ENCODE peak calls at places on chromosomes 12 and 14, in four cellular contexts. H is K562, X is GM12878, U is HepG2. O is an unnamed sample.
A peak's percentile ranks its signal among the peaks of the same experiment; 100 is the strongest.

GRCh38 chr12:53197011-53197640 is 9.9 kb downstream of the ITGB7 start:
- DNase-seq in X (no peak), H (no peak), U (no peak), O (no peak)

GRCh38 chr12:130859128-130859527 is 12.7 kb upstream of the RAN start:
- DNase-seq in H (peak; percentile 34), U (no peak), X (no peak), O (no peak)

GRCh38 chr12:109878247-109878625 is 2.1 kb downstream of the GLTP start:
- DNase-seq in U (no peak), X (no peak), H (no peak), O (no peak)

GRCh38 chr12:1922985-1923384 is 4.5 kb upstream of the CACNA2D4 start:
- DNase-seq in X (no peak), U (no peak), H (no peak), O (no peak)

GRCh38 chr12:75944097-75944904 is 87.3 kb downstream of the PHLDA1 start:
- DNase-seq in H (no peak), X (peak; percentile 54), U (peak; percentile 97), O (peak; percentile 51)

GRCh38 chr12:81005635-81006034 is 67.9 kb upstream of the LIN7A start:
- DNase-seq in X (no peak), U (no peak), H (no peak), O (no peak)

GRCh38 chr12:106149096-106149784 is 10.5 kb upstream of the NUAK1 start:
- DNase-seq in X (no peak), U (no peak), H (no peak), O (peak; percentile 45)

GRCh38 chr14:91873476-91874265 is 6.3 kb upstream of the TC2N start:
- DNase-seq in H (no peak), U (no peak), X (peak; percentile 87), O (no peak)

GRCh38 chr12:119178544-119179334 is at the start of gene HSPB8:
- DNase-seq in X (no peak), H (peak; percentile 31), U (peak; percentile 21), O (peak; percentile 76)

GRCh38 chr12:26744042-26744626 is 88.9 kb downstream of the ITPR2 start:
- DNase-seq in H (no peak), U (no peak), X (no peak), O (no peak)

GRCh38 chr12:49810159-49810459 is 18.1 kb downstream of the NCKAP5L start:
- DNase-seq in H (no peak), X (no peak), U (no peak), O (no peak)

GRCh38 chr14:77760381-77761204 is at the start of gene SNW1:
- DNase-seq in U (peak; percentile 91), X (no peak), H (peak; percentile 83), O (peak; percentile 94)

GRCh38 chr12:65615091-65615490 is 209.2 kb upstream of the HMGA2 start:
- DNase-seq in U (no peak), X (no peak), H (no peak), O (no peak)

GRCh38 chr12:113230315-113231274 is 9.3 kb downstream of the TPCN1 start:
- DNase-seq in X (no peak), H (no peak), U (peak; percentile 94), O (no peak)

GRCh38 chr14:25411933-25412757 is 362.2 kb upstream of the STXBP6 start:
- DNase-seq in U (no peak), H (peak; percentile 4), X (no peak), O (no peak)

GRCh38 chr12:54338682-54339296 is 13.9 kb downstream of the COPZ1 start:
- DNase-seq in X (no peak), H (no peak), U (no peak), O (no peak)

GRCh38 chr12:12396727-12397126 is 39.8 kb downstream of the BORCS5 start:
- DNase-seq in X (no peak), H (no peak), U (no peak), O (no peak)

GRCh38 chr14:50837271-50837670 is 6.3 kb upstream of the NIN start:
- DNase-seq in U (no peak), H (no peak), X (no peak), O (no peak)

GRCh38 chr14:51019089-51019488 is 74.8 kb upstream of the PYGL start:
- DNase-seq in H (no peak), U (no peak), X (no peak), O (no peak)

GRCh38 chr12:124543591-124544310 is 23.7 kb downstream of the NCOR2 start:
- DNase-seq in X (no peak), U (no peak), H (no peak), O (no peak)

GRCh38 chr12:77837876-77838291 is 7.2 kb downstream of the NAV3 start:
- DNase-seq in H (no peak), X (no peak), U (no peak), O (no peak)

GRCh38 chr14:101017209-101017608 is 113.7 kb upstream of the RTL1 start:
- DNase-seq in H (no peak), U (no peak), X (no peak), O (no peak)

GRCh38 chr12:12290206-12290605 is 23.4 kb upstream of the LRP6 start:
- DNase-seq in U (no peak), H (no peak), X (no peak), O (no peak)

GRCh38 chr14:99670361-99671229 is 13.5 kb upstream of the CYP46A1 start:
- DNase-seq in X (no peak), H (no peak), U (no peak), O (no peak)

GRCh38 chr12:79624378-79624777 is 66.4 kb downstream of the PAWR start:
- DNase-seq in U (no peak), X (no peak), H (no peak), O (no peak)

GRCh38 chr14:74515891-74516412 is 22.4 kb downstream of the ISCA2 start:
- DNase-seq in H (no peak), U (no peak), X (no peak), O (no peak)

GRCh38 chr14:61671086-61671485 is 24.2 kb upstream of the HIF1A start:
- DNase-seq in H (no peak), X (no peak), U (no peak), O (no peak)

GRCh38 chr14:22304324-22304723 is 284.7 kb downstream of the DAD1 start:
- DNase-seq in U (no peak), H (no peak), X (no peak), O (no peak)

GRCh38 chr12:119589087-119589486 is 4.5 kb upstream of the TMEM233 start:
- DNase-seq in X (no peak), U (no peak), H (no peak), O (no peak)

DNA sequence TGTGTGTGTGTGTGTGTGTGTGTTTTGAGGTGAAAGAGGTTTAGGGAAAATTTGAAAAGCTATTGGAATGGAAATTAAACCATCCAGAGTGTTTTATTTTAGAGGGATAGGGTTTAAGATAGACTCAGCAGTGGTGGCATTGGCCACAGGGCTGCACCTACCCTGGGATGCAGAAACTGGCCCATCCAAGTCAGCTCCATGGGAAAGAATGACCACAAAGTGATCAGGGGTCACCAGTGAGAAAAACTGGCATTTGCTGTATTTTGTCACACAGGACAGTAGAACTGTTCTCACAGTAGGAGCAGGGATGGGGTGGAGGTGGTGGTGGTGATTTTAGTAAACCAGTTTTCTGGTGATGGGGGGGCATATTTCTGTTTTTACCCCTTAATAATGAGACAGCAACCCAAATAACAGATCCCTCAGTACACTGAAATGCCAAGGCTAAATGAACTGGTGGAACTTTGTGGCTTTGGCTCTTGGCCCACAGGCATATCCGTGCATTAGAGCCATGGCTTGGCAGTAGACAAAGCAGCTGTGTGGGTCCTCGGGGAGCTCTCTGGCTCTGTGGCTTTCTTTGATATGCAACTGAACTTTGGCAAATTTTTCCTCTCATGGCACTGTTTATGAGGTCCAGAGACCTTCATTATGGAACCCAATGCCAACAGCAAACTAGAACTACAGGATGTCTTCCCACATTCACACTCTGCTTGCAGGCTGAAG is 348.3 kb downstream of the ZFP36L1 start:
- DNase-seq in H (no peak), U (peak; percentile 20), X (no peak), O (no peak)
- TF ChIP-seq KDM1A in H (no peak), U (no peak), X (no peak), O (no peak)

GRCh38 chr14:93037354-93037753 is 78.4 kb downstream of the ITPK1 start:
- DNase-seq in H (no peak), X (no peak), U (no peak), O (no peak)
- TF ChIP-seq MYC in H (no peak), X (no peak), U (no peak), O (no peak)

DNA sequence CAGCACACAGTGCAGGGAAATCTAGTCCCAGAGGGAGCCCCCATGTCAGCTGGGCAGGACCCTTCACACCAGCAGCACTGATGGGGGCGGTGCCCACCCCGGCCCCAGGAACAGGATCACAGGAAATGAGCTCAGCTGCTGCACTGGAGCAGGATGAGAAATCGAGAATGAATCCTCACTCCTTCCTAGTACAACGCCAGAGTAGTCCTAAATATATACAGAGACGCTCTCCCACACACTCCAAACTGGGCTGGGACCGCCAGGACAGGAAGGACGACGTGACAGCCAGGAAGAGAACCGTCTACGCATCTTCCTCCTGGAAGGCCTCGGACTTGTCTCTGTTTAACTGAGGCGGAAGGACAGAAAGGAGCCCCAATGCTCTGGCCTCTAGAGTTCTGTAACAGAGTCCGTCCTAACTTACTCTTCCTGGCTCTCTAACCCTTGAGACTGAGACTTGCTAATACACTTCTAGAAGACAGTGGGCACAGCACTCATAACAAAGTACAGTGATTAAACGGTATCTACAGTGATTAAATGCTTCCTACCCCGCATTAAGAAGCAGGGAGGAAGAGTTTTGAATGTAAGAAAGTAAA is 33.4 kb downstream of the CDC42BPB start:
- DNase-seq in H (no peak), X (no peak), U (no peak), O (no peak)
- TF ChIP-seq HDAC2 in H (no peak), X (no peak), U (no peak), O (no peak)

DNA sequence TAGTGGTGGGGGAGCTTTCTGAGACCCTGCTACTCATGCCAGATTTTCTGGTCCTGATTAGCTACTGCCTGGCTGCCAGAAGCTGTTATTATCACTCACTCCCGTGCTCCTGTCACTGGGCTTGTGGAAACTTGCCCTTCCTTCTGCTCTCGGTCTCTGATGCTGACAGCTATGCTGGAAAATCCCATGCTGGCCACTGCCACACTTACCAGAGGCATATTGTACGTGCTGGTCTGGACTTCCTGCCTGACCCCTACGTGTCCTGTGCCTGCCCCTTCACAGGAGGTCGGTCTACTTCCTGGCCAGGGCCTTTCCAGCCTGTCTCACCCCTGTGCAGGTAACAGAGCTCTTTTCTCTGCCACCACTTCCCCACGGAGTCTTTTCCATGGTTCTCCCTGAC is 149.4 kb upstream of the PLEKHG7 start:
- DNase-seq in H (no peak), X (no peak), U (no peak), O (no peak)
- TF ChIP-seq KDM1A in H (no peak), X (no peak), U (no peak), O (no peak)

DNA sequence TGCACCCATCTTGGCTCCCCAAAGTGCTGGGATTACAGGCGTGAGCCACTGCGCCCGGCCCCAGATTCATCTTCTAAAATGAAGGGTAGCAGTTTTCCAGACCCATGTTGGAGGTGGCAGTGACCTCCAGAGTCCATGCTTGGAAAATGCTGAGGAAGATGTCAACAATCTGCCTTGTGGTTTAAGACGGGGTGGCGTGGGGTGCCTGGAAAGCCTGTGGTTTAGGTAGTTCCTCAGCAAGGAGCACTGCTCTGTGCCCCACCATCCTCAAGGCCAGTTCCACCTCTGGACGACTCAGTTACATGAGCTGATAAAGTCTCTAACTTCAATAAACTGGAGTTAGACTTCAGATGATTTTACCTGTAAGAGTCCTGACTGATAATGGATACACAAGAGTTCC is 48.6 kb downstream of the DRAM1 start:
- DNase-seq in U (no peak), H (no peak), X (no peak), O (no peak)
- TF ChIP-seq MYC in U (no peak), H (no peak), X (no peak), O (no peak)

O was measured in A549.